ENCODE peak calls at places on chromosomes 16 and 17, in four cellular contexts. I is mucosa of descending colon; B is naive thymus-derived CD4-positive, alpha-beta T cell; Q is AG10803. O is an unnamed sample.

GRCh38 chr16:62034236-62035114 is 1.8 kb downstream of the CDH8 start:
- DNase-seq in I (no peak), B (no peak), Q (no peak), O (no peak)

GRCh38 chr17:77445908-77446535 is 305.3 kb downstream of the SEC14L1 start:
- DNase-seq in I (peak; percentile 78), B (no peak), Q (no peak), O (peak; percentile 71)

GRCh38 chr16:27824786-27825185 is 238.7 kb downstream of the GSG1L start:
- DNase-seq in I (no peak), B (no peak), Q (no peak), O (no peak)

GRCh38 chr16:87487361-87487924 is 5.4 kb downstream of the ZCCHC14 start:
- DNase-seq in I (peak; percentile 90), B (no peak), Q (peak; percentile 55), O (peak; percentile 32)

GRCh38 chr17:338442-339192 is 14.0 kb downstream of the RPH3AL start:
- DNase-seq in I (no peak), B (no peak), Q (no peak), O (no peak)

GRCh38 chr17:82812058-82812457 is 27.8 kb downstream of the ZNF750 start:
- DNase-seq in I (no peak), B (no peak), Q (no peak), O (no peak)

GRCh38 chr16:81703177-81704155 is 75.6 kb upstream of the PLCG2 start:
- DNase-seq in I (peak; percentile 49), B (no peak), Q (peak; percentile 92), O (peak; percentile 94)

GRCh38 chr17:9386401-9386800 is 189.2 kb downstream of the STX8 start:
- DNase-seq in I (no peak), B (no peak), Q (no peak), O (peak; percentile 24)

GRCh38 chr17:57986841-57987581 is 1.0 kb downstream of the VEZF1 start:
- DNase-seq in I (peak; percentile 45), B (no peak), Q (peak; percentile 66), O (peak; percentile 83)

GRCh38 chr16:4864728-4865127 is 17.4 kb downstream of the UBN1 start:
- DNase-seq in I (no peak), B (no peak), Q (no peak), O (no peak)

GRCh38 chr17:65975878-65976277 is 216.1 kb downstream of the CEP112 start:
- DNase-seq in I (peak; percentile 19), B (no peak), Q (no peak), O (no peak)

GRCh38 chr17:80926601-80927250 is 64.9 kb upstream of the CHMP6 start:
- DNase-seq in I (no peak), B (no peak), Q (no peak), O (no peak)

GRCh38 chr16:74931445-74931844 is 53.5 kb downstream of the WDR59 start:
- DNase-seq in I (no peak), B (no peak), Q (no peak), O (no peak)

GRCh38 chr16:68296291-68296690 is 14.5 kb downstream of the SLC7A6OS start:
- DNase-seq in I (no peak), B (no peak), Q (no peak), O (no peak)

GRCh38 chr17:74262601-74263000 is 11.4 kb upstream of the DNAI2 start:
- DNase-seq in I (no peak), B (no peak), Q (no peak), O (no peak)

GRCh38 chr17:78796134-78796900 is 14.2 kb upstream of the CYTH1 start:
- DNase-seq in I (no peak), B (no peak), Q (no peak), O (no peak)

GRCh38 chr16:74666425-74667214 is at the start of gene RFWD3:
- DNase-seq in I (peak; percentile 97), B (peak; percentile 97), Q (peak; percentile 99), O (peak; percentile 99)

GRCh38 chr16:64397945-64398508 is 723.8 kb downstream of the CDH11 start:
- DNase-seq in I (no peak), B (no peak), Q (no peak), O (peak; percentile 86)

GRCh38 chr16:51508813-51509212 is 357.7 kb upstream of the SALL1 start:
- DNase-seq in I (peak; percentile 7), B (no peak), Q (peak; percentile 78), O (peak; percentile 71)

GRCh38 chr17:58320570-58321323 is 7.8 kb downstream of the TSPOAP1 start:
- DNase-seq in I (no peak), B (no peak), Q (no peak), O (no peak)

GRCh38 chr16:53968896-53969295 is 264.9 kb downstream of the FTO start:
- DNase-seq in I (no peak), B (no peak), Q (peak; percentile 43), O (no peak)

GRCh38 chr16:73228649-73229048 is 180.7 kb upstream of the ZFHX3 start:
- DNase-seq in I (no peak), B (no peak), Q (peak; percentile 62), O (peak; percentile 96)

GRCh38 chr17:1865252-1866037 is 35.6 kb downstream of the RPA1 start:
- DNase-seq in I (peak; percentile 76), B (peak; percentile 48), Q (peak; percentile 43), O (peak; percentile 59)

GRCh38 chr17:79779088-79779529 is 1.2 kb downstream of the CBX2 start:
- DNase-seq in I (no peak), B (no peak), Q (no peak), O (no peak)

GRCh38 chr17:56257075-56257474 is 103.8 kb downstream of the ANKFN1 start:
- DNase-seq in I (no peak), B (no peak), Q (no peak), O (no peak)

GRCh38 chr17:82909322-82909904 is 69.6 kb upstream of the ZNF750 start:
- DNase-seq in I (peak; percentile 53), B (peak; percentile 44), Q (no peak), O (no peak)

GRCh38 chr17:80295146-80295545 is 34.5 kb downstream of the RNF213 start:
- DNase-seq in I (no peak), B (no peak), Q (no peak), O (no peak)

GRCh38 chr16:81551141-81551808 is 106.7 kb downstream of the CMIP start:
- DNase-seq in I (no peak), B (no peak), Q (peak; percentile 70), O (peak; percentile 79)

GRCh38 chr16:7013990-7014389 is 318.7 kb upstream of the RBFOX1 start:
- DNase-seq in I (no peak), B (no peak), Q (no peak), O (peak; percentile 7)

GRCh38 chr16:29192329-29193247 is 207.7 kb downstream of the LAT start:
- DNase-seq in I (no peak), B (no peak), Q (no peak), O (no peak)

GRCh38 chr17:72407336-72408121 is 286.7 kb downstream of the SOX9 start:
- DNase-seq in I (peak; percentile 72), B (no peak), Q (peak; percentile 99), O (peak; percentile 94)

GRCh38 chr16:54342001-54342776 is 55.6 kb upstream of the IRX3 start:
- DNase-seq in I (no peak), B (no peak), Q (peak; percentile 74), O (peak; percentile 30)

GRCh38 chr17:82230627-82231311 is 1.9 kb downstream of the SLC16A3 start:
- DNase-seq in I (peak; percentile 93), B (no peak), Q (peak; percentile 85), O (peak; percentile 91)

GRCh38 chr17:43584666-43585102 is 38.5 kb upstream of the ETV4 start:
- DNase-seq in I (no peak), B (no peak), Q (no peak), O (peak; percentile 51)

DNA sequence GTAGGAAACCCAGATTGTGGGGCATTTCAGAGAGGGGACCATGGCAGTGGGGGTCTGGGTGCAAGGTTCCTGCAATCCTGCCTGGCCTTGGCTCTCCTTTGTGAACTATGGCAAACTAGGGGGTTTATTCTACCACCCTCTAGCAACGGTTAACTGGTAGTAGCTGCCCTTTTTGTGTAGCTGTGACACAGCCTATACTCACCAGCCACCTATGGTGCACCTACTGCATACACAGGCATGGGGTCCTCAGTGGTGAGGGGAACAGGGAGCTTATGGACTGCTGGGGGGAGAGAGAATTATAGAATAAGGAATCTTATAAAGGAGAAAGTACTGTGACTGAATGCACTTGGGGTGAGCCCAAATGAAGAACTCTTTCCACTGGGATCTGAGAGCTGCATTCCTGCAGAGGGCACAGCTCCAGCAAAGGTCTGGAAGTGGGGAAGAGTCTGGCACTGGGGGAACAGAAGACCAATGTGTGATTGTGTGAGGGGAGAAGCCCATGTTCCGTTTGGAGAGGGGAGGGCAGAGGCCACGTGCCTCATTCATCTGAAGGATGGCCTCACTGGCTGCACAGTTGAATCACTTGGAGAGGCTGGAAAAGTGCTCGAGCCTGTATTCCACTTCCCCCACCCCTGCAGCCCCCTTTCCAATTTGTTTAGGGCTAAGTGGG is 2.1 kb downstream of the MT1X start:
- DNase-seq in I (no peak), B (no peak), Q (no peak), O (no peak)
- H3K4me3 ChIP-seq in I (no peak overlapping the region), B (no peak overlapping the region), Q (no peak overlapping the region), O (no peak overlapping the region)

DNA sequence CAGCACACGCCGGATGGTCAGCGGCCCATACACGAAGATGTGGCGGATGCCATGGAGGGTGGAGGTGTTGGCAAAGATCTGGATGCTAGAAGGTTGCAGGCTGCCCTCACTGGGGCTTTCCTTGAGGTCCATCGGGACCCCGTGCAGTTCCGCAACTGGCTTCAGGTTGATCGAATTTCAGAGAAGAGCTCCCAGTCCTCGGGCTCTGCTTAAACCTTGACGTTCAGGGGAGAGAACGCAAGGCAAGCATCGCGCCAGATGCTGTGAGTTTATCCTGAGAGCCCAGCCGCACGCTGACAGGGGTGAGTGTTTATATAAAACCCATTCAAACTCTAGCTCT is 98.7 kb upstream of the CCL2 start:
- DNase-seq in I (no peak), B (no peak), Q (no peak), O (no peak)
- H3K4me3 ChIP-seq in I (no peak overlapping the region), B (no peak overlapping the region), Q (no peak overlapping the region), O (no peak overlapping the region)

GRCh38 chr17:61398721-61399130 is 917 bp upstream of the TBX2 start:
- DNase-seq in I (no peak), B (no peak), Q (no peak), O (no peak)
- H3K4me3 ChIP-seq in I (no peak overlapping the region), B (no peak overlapping the region), Q (peak overlapping the region; percentile 67), O (peak overlapping the region; percentile 63)

DNA sequence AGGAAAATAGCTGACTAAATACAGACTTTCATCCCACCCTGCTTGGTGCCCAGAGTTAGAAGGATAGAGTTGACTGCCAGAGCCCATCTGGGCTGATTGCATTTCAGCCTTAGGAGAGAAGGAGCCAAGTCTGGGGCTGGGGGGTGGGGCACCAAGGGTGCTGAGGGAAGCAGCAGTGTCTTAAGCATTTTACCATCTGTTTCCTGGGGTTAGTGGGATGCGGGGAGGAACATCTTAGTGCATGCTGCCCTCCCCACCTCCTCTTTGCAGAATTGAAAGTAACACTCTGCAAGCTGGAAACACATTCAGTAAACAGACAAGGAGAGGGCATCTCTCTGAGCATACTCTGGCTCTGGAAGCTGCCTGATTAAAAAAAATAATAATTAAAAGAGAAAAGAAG is 1.5 kb upstream of the ARL5C start:
- DNase-seq in I (no peak), B (no peak), Q (peak; percentile 37), O (no peak)
- H3K4me3 ChIP-seq in I (no peak overlapping the region), B (no peak overlapping the region), Q (no peak overlapping the region), O (no peak overlapping the region)

GRCh38 chr16:67014641-67015315 is 14.2 kb upstream of the CBFB start:
- DNase-seq in I (no peak), B (no peak), Q (no peak), O (no peak)
- H3K4me3 ChIP-seq in I (no peak overlapping the region), B (peak overlapping the region; percentile 54), Q (peak overlapping the region; percentile 52), O (peak overlapping the region; percentile 43)